ENCODE peak calls at places on chromosomes 4 and X, in four cellular contexts. One of them, this sample, is unnamed.

GRCh38 chrX:152072236-152072635 is 66.1 kb downstream of the MAGEA10 start:
- DNase-seq in uterus: no peak
- DNase-seq in endothelial cell: no peak
- DNase-seq in pancreas: peak
- DNase-seq in this sample: no peak

GRCh38 chr4:168797176-168797575 is 212.9 kb downstream of the CBR4 start:
- DNase-seq in uterus: no peak
- DNase-seq in endothelial cell: no peak
- DNase-seq in pancreas: no peak
- DNase-seq in this sample: no peak

GRCh38 chr4:26573389-26573794 is 10.5 kb upstream of the TBC1D19 start:
- DNase-seq in uterus: no peak
- DNase-seq in endothelial cell: no peak
- DNase-seq in pancreas: no peak
- DNase-seq in this sample: no peak

GRCh38 chr4:4857001-4857808 is 2.3 kb upstream of the MSX1 start:
- DNase-seq in uterus: no peak
- DNase-seq in endothelial cell: no peak
- DNase-seq in pancreas: no peak
- DNase-seq in this sample: no peak

GRCh38 chr4:41022116-41022515 is 192.2 kb downstream of the APBB2 start:
- DNase-seq in uterus: no peak
- DNase-seq in endothelial cell: no peak
- DNase-seq in pancreas: no peak
- DNase-seq in this sample: no peak

GRCh38 chr4:54063737-54064316 is 578 bp downstream of the CHIC2 start:
- DNase-seq in uterus: peak
- DNase-seq in endothelial cell: peak
- DNase-seq in pancreas: peak
- DNase-seq in this sample: peak

GRCh38 chr4:73309211-73309610 is 50.6 kb upstream of the ANKRD17 start:
- DNase-seq in uterus: no peak
- DNase-seq in endothelial cell: no peak
- DNase-seq in pancreas: no peak
- DNase-seq in this sample: no peak

GRCh38 chr4:169416997-169417396 is 146.2 kb upstream of the SH3RF1 start:
- DNase-seq in uterus: no peak
- DNase-seq in endothelial cell: no peak
- DNase-seq in pancreas: no peak
- DNase-seq in this sample: no peak

GRCh38 chr4:167020410-167020809 is 213.9 kb downstream of the SPOCK3 start:
- DNase-seq in uterus: no peak
- DNase-seq in endothelial cell: peak
- DNase-seq in pancreas: no peak
- DNase-seq in this sample: no peak

GRCh38 chrX:24145340-24146186 is 4.0 kb upstream of the ZFX start:
- DNase-seq in uterus: no peak
- DNase-seq in endothelial cell: no peak
- DNase-seq in pancreas: no peak
- DNase-seq in this sample: no peak

GRCh38 chr4:5366421-5366820 is 315.1 kb downstream of the STK32B start:
- DNase-seq in uterus: no peak
- DNase-seq in endothelial cell: no peak
- DNase-seq in pancreas: no peak
- DNase-seq in this sample: no peak

GRCh38 chrX:140983730-140984129 is 18.7 kb upstream of the SPANXB1 start:
- DNase-seq in uterus: no peak
- DNase-seq in endothelial cell: no peak
- DNase-seq in pancreas: no peak
- DNase-seq in this sample: no peak

GRCh38 chr4:54228563-54229501 is at the start of gene PDGFRA:
- DNase-seq in uterus: peak
- DNase-seq in endothelial cell: no peak
- DNase-seq in pancreas: no peak
- DNase-seq in this sample: no peak

GRCh38 chr4:48375651-48376291 is 34.4 kb downstream of the SLAIN2 start:
- DNase-seq in uterus: no peak
- DNase-seq in endothelial cell: no peak
- DNase-seq in pancreas: no peak
- DNase-seq in this sample: no peak

GRCh38 chr4:4480685-4481393 is 61.0 kb downstream of the STX18 start:
- DNase-seq in uterus: no peak
- DNase-seq in endothelial cell: no peak
- DNase-seq in pancreas: no peak
- DNase-seq in this sample: no peak

GRCh38 chrX:18970465-18970864 is 13.4 kb downstream of the PHKA2 start:
- DNase-seq in uterus: no peak
- DNase-seq in endothelial cell: no peak
- DNase-seq in pancreas: no peak
- DNase-seq in this sample: no peak

GRCh38 chr4:186020106-186020792 is 48.7 kb upstream of the TLR3 start:
- DNase-seq in uterus: no peak
- DNase-seq in endothelial cell: no peak
- DNase-seq in pancreas: no peak
- DNase-seq in this sample: no peak

GRCh38 chrX:70422886-70423336 is at the start of gene GDPD2:
- DNase-seq in uterus: no peak
- DNase-seq in endothelial cell: peak
- DNase-seq in pancreas: no peak
- DNase-seq in this sample: no peak

GRCh38 chr4:137678796-137679195 is 146.5 kb upstream of the PCDH18 start:
- DNase-seq in uterus: no peak
- DNase-seq in endothelial cell: no peak
- DNase-seq in pancreas: no peak
- DNase-seq in this sample: no peak

GRCh38 chrX:150156615-150157014 is 206.5 kb upstream of the MAMLD1 start:
- DNase-seq in uterus: no peak
- DNase-seq in endothelial cell: no peak
- DNase-seq in pancreas: no peak
- DNase-seq in this sample: no peak

GRCh38 chr4:140047017-140047640 is 106.9 kb downstream of the MAML3 start:
- DNase-seq in uterus: peak
- DNase-seq in endothelial cell: no peak
- DNase-seq in pancreas: no peak
- DNase-seq in this sample: no peak

GRCh38 chr4:102324725-102325124 is 20.6 kb downstream of the SLC39A8 start:
- DNase-seq in uterus: no peak
- DNase-seq in endothelial cell: no peak
- DNase-seq in pancreas: no peak
- DNase-seq in this sample: no peak

GRCh38 chrX:123629502-123629901 is 103.3 kb downstream of the THOC2 start:
- DNase-seq in uterus: no peak
- DNase-seq in endothelial cell: no peak
- DNase-seq in pancreas: no peak
- DNase-seq in this sample: no peak

GRCh38 chr4:126986828-126987227 is 645.9 kb upstream of the INTU start:
- DNase-seq in uterus: no peak
- DNase-seq in endothelial cell: no peak
- DNase-seq in pancreas: no peak
- DNase-seq in this sample: no peak

GRCh38 chr4:70914631-70915030 is 12.5 kb downstream of the MOB1B start:
- DNase-seq in uterus: no peak
- DNase-seq in endothelial cell: no peak
- DNase-seq in pancreas: no peak
- DNase-seq in this sample: no peak

GRCh38 chr4:70915048-70915815 is 13.1 kb downstream of the MOB1B start:
- DNase-seq in uterus: no peak
- DNase-seq in endothelial cell: no peak
- DNase-seq in pancreas: no peak
- DNase-seq in this sample: no peak

GRCh38 chr4:70915874-70916559 is 13.8 kb downstream of the MOB1B start:
- DNase-seq in uterus: no peak
- DNase-seq in endothelial cell: no peak
- DNase-seq in pancreas: no peak
- DNase-seq in this sample: no peak

GRCh38 chr4:70908993-70909556 is 6.9 kb downstream of the MOB1B start:
- DNase-seq in uterus: no peak
- DNase-seq in endothelial cell: no peak
- DNase-seq in pancreas: no peak
- DNase-seq in this sample: no peak

GRCh38 chr4:70913947-70914445 is 11.8 kb downstream of the MOB1B start:
- DNase-seq in uterus: no peak
- DNase-seq in endothelial cell: no peak
- DNase-seq in pancreas: no peak
- DNase-seq in this sample: no peak
- TF ChIP-seq CTCF in uterus: no peak
- TF ChIP-seq CTCF in endothelial cell: no peak
- TF ChIP-seq CTCF in pancreas: no peak
- TF ChIP-seq CTCF in this sample: no peak

DNA sequence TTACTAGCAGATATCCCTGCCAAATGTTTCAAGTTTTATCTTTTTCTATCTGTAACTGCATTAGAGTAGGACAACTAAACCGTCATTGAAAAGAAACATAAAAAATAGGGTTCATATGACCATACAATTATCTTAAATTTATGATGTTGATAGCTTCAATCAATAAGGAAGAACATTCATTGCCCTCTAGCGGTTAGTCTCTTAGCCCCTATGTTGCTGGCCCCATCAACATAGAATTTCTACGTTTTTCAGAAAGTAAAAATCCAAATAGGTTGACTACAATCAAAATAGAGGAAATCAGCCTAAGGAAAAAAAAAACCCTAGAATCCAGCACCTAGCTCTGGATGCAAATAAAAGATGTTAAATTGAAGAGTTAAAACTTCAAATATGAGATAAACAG is 225.1 kb upstream of the ITM2A start:
- DNase-seq in uterus: no peak
- DNase-seq in endothelial cell: no peak
- DNase-seq in pancreas: no peak
- DNase-seq in this sample: no peak
- TF ChIP-seq CTCF in uterus: no peak
- TF ChIP-seq CTCF in endothelial cell: no peak
- TF ChIP-seq CTCF in pancreas: no peak
- TF ChIP-seq CTCF in this sample: no peak

GRCh38 chrX:131923614-131924250 is 99.4 kb upstream of the STK26 start:
- DNase-seq in uterus: no peak
- DNase-seq in endothelial cell: no peak
- DNase-seq in pancreas: no peak
- DNase-seq in this sample: no peak
- TF ChIP-seq CTCF in uterus: no peak
- TF ChIP-seq CTCF in endothelial cell: no peak
- TF ChIP-seq CTCF in pancreas: no peak
- TF ChIP-seq CTCF in this sample: no peak

DNA sequence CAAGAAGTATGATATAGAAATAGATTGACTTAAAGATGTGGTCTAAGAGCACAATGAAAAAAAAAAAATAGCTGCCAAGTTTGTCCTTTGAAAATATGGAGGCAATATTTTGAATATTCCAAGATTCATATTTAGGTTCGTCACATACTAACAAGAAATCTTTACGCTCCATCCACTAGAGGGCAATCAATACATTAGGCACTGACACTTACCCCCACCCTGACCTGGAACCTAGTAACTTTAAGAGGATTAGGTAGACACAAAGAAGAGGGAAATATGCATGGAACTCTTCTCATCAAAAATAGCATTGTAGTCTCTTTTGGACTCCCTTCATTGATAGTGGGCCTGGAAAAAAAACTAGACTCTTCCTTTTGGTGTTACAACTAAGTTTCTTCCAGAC is 1108.1 kb downstream of the PCDH19 start:
- DNase-seq in uterus: no peak
- DNase-seq in endothelial cell: no peak
- DNase-seq in pancreas: no peak
- DNase-seq in this sample: no peak
- TF ChIP-seq CTCF in uterus: no peak
- TF ChIP-seq CTCF in endothelial cell: peak
- TF ChIP-seq CTCF in pancreas: no peak
- TF ChIP-seq CTCF in this sample: peak

DNA sequence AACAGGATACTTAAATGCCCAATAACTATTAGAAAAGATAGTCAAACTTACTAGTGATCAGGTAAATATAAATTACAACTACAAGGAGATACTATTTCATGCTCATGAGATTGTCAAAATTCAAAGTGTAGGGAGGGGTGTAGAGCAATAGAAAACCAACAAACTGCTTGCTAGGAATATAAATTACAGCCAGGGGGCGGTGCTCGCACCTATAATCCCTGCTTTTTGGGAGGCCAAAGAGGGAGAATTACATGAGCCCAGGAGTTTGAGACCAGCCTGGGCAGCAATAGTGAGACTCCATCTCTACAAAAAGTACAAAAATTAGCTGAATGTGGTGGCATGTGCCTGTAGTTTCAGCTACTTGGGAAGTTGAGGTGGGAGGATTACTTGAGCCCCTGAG is 556.5 kb upstream of the NR3C2 start:
- DNase-seq in uterus: no peak
- DNase-seq in endothelial cell: peak
- DNase-seq in pancreas: no peak
- DNase-seq in this sample: no peak
- TF ChIP-seq CTCF in uterus: no peak
- TF ChIP-seq CTCF in endothelial cell: peak
- TF ChIP-seq CTCF in pancreas: no peak
- TF ChIP-seq CTCF in this sample: peak

GRCh38 chr4:152369903-152370296 is 166.0 kb downstream of the FBXW7 start:
- DNase-seq in uterus: no peak
- DNase-seq in endothelial cell: no peak
- DNase-seq in pancreas: no peak
- DNase-seq in this sample: no peak
- TF ChIP-seq CTCF in uterus: peak
- TF ChIP-seq CTCF in endothelial cell: no peak
- TF ChIP-seq CTCF in pancreas: no peak
- TF ChIP-seq CTCF in this sample: no peak

GRCh38 chrX:39767446-39767845 is 330.3 kb downstream of the BCOR start:
- DNase-seq in uterus: no peak
- DNase-seq in endothelial cell: no peak
- DNase-seq in pancreas: no peak
- DNase-seq in this sample: no peak
- TF ChIP-seq CTCF in uterus: no peak
- TF ChIP-seq CTCF in endothelial cell: no peak
- TF ChIP-seq CTCF in pancreas: no peak
- TF ChIP-seq CTCF in this sample: no peak

DNA sequence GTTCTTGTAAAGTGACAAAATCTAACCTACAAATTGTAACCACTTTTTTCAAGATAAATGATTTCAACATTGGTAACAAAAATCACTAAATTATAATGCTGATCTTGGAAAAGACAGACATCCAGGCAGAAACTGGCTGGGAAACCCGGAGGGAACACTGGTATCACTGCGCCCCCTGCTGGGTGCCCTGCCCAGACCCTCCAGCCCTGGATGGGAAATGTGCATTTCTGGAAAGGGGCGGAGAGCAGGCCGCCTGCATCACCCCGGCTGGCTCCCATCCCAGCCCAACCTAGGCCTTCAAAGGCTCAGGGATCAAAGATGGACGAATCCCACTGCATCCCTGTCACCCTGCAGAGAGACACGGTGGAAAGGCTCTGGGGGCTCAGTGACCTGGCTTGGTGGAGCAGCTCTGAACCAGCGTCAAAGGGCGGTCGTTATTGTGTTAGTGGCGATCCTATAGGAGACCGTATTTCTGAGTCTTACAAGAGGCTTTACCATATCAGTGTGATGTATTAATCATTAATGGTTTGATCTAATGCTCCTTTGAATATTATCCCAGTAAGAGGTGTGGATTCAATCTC is 37.3 kb downstream of the ACOX3 start:
- DNase-seq in uterus: peak
- DNase-seq in endothelial cell: peak
- DNase-seq in pancreas: peak
- DNase-seq in this sample: peak
- TF ChIP-seq CTCF in uterus: peak
- TF ChIP-seq CTCF in endothelial cell: peak
- TF ChIP-seq CTCF in pancreas: peak
- TF ChIP-seq CTCF in this sample: peak

This sample was measured in GM13976.